ENCODE peak calls at places on chromosomes 1 and 21, in four cellular contexts. One of them, this sample, is unnamed.

GRCh38 chr1:202268032-202268431 is 73.7 kb downstream of the UBE2T start:
- DNase-seq in neuronal stem cell: no peak
- DNase-seq in mesenchymal stem cell: no peak
- DNase-seq in H1: no peak
- DNase-seq in this sample: peak

GRCh38 chr21:17414766-17415165 is 98.1 kb upstream of the CXADR start:
- DNase-seq in H1: no peak
- DNase-seq in mesenchymal stem cell: no peak
- DNase-seq in neuronal stem cell: no peak
- DNase-seq in this sample: no peak

GRCh38 chr1:80640978-80641377 is 1159.8 kb upstream of the ADGRL2 start:
- DNase-seq in neuronal stem cell: no peak
- DNase-seq in mesenchymal stem cell: no peak
- DNase-seq in H1: no peak
- DNase-seq in this sample: no peak

GRCh38 chr1:14924455-14925325 is 228.9 kb upstream of the TMEM51 start:
- DNase-seq in mesenchymal stem cell: peak
- DNase-seq in neuronal stem cell: no peak
- DNase-seq in H1: no peak
- DNase-seq in this sample: no peak

GRCh38 chr1:26417111-26417510 is 6.5 kb downstream of the LIN28A start:
- DNase-seq in neuronal stem cell: peak
- DNase-seq in H1: peak
- DNase-seq in mesenchymal stem cell: peak
- DNase-seq in this sample: peak

GRCh38 chr1:16718908-16719533 is 21.3 kb upstream of the RNU1-4 start:
- DNase-seq in H1: no peak
- DNase-seq in neuronal stem cell: no peak
- DNase-seq in mesenchymal stem cell: no peak
- DNase-seq in this sample: peak

GRCh38 chr1:155255243-155256100 is at the start of gene ENTREP3:
- DNase-seq in H1: peak
- DNase-seq in mesenchymal stem cell: peak
- DNase-seq in neuronal stem cell: peak
- DNase-seq in this sample: peak

GRCh38 chr1:174968750-174969244 is 30.9 kb upstream of the CACYBP start:
- DNase-seq in neuronal stem cell: no peak
- DNase-seq in mesenchymal stem cell: peak
- DNase-seq in H1: no peak
- DNase-seq in this sample: no peak

GRCh38 chr1:227893696-227894305 is 53.9 kb downstream of the WNT9A start:
- DNase-seq in neuronal stem cell: no peak
- DNase-seq in H1: no peak
- DNase-seq in mesenchymal stem cell: no peak
- DNase-seq in this sample: peak

GRCh38 chr1:46196609-46197008 is 1.6 kb downstream of the POMGNT1 start:
- DNase-seq in neuronal stem cell: no peak
- DNase-seq in H1: no peak
- DNase-seq in mesenchymal stem cell: no peak
- DNase-seq in this sample: no peak

GRCh38 chr1:32724678-32725594 is 22.4 kb upstream of the SYNC start:
- DNase-seq in neuronal stem cell: no peak
- DNase-seq in mesenchymal stem cell: peak
- DNase-seq in H1: no peak
- DNase-seq in this sample: peak

GRCh38 chr1:24126023-24126671 is 14.2 kb upstream of the MYOM3 start:
- DNase-seq in neuronal stem cell: no peak
- DNase-seq in mesenchymal stem cell: no peak
- DNase-seq in H1: no peak
- DNase-seq in this sample: no peak

GRCh38 chr21:35738342-35738961 is 321.9 kb downstream of the SETD4 start:
- DNase-seq in neuronal stem cell: no peak
- DNase-seq in mesenchymal stem cell: peak
- DNase-seq in H1: no peak
- DNase-seq in this sample: no peak

GRCh38 chr1:109263597-109264378 is 14.4 kb downstream of the CELSR2 start:
- DNase-seq in H1: peak
- DNase-seq in neuronal stem cell: peak
- DNase-seq in mesenchymal stem cell: peak
- DNase-seq in this sample: peak

GRCh38 chr1:232274236-232274855 is 355.6 kb downstream of the SIPA1L2 start:
- DNase-seq in mesenchymal stem cell: peak
- DNase-seq in H1: no peak
- DNase-seq in neuronal stem cell: no peak
- DNase-seq in this sample: no peak

GRCh38 chr1:39631361-39632331 is 7.8 kb downstream of the HEYL start:
- DNase-seq in mesenchymal stem cell: no peak
- DNase-seq in H1: no peak
- DNase-seq in neuronal stem cell: no peak
- DNase-seq in this sample: no peak

GRCh38 chr1:95086949-95087533 is 14.3 kb upstream of the ALG14 start:
- DNase-seq in mesenchymal stem cell: peak
- DNase-seq in H1: no peak
- DNase-seq in neuronal stem cell: no peak
- DNase-seq in this sample: peak

GRCh38 chr1:86068841-86069756 is 87.5 kb downstream of the COL24A1 start:
- DNase-seq in H1: no peak
- DNase-seq in mesenchymal stem cell: peak
- DNase-seq in neuronal stem cell: no peak
- DNase-seq in this sample: no peak

GRCh38 chr1:115164484-115164883 is 75.2 kb upstream of the TSPAN2 start:
- DNase-seq in neuronal stem cell: no peak
- DNase-seq in H1: no peak
- DNase-seq in mesenchymal stem cell: no peak
- DNase-seq in this sample: no peak

GRCh38 chr1:47849611-47850261 is 147.4 kb downstream of the TRABD2B start:
- DNase-seq in mesenchymal stem cell: no peak
- DNase-seq in neuronal stem cell: no peak
- DNase-seq in H1: no peak
- DNase-seq in this sample: no peak

GRCh38 chr1:212366901-212367300 is 47.8 kb downstream of the PACC1 start:
- DNase-seq in mesenchymal stem cell: peak
- DNase-seq in neuronal stem cell: no peak
- DNase-seq in H1: no peak
- DNase-seq in this sample: no peak

GRCh38 chr1:192904438-192904895 is 95.6 kb downstream of the RGS2 start:
- DNase-seq in H1: no peak
- DNase-seq in mesenchymal stem cell: peak
- DNase-seq in neuronal stem cell: no peak
- DNase-seq in this sample: no peak

GRCh38 chr1:170250531-170251276 is 104.9 kb downstream of the NTMT2 start:
- DNase-seq in H1: no peak
- DNase-seq in neuronal stem cell: no peak
- DNase-seq in mesenchymal stem cell: no peak
- DNase-seq in this sample: no peak

GRCh38 chr1:68973459-68974244 is 476.8 kb upstream of the DEPDC1 start:
- DNase-seq in neuronal stem cell: no peak
- DNase-seq in mesenchymal stem cell: peak
- DNase-seq in H1: no peak
- DNase-seq in this sample: no peak

GRCh38 chr21:15895142-15896106 is 165.6 kb downstream of the USP25 start:
- DNase-seq in H1: no peak
- DNase-seq in mesenchymal stem cell: no peak
- DNase-seq in neuronal stem cell: no peak
- DNase-seq in this sample: no peak

GRCh38 chr1:14095001-14095400 is 395.0 kb downstream of the PRDM2 start:
- DNase-seq in mesenchymal stem cell: no peak
- DNase-seq in neuronal stem cell: peak
- DNase-seq in H1: no peak
- DNase-seq in this sample: peak

GRCh38 chr1:26602378-26602959 is 72.9 kb downstream of the RPS6KA1 start:
- DNase-seq in H1: no peak
- DNase-seq in mesenchymal stem cell: peak
- DNase-seq in neuronal stem cell: peak
- DNase-seq in this sample: no peak

GRCh38 chr1:1425753-1426495 is 4.8 kb upstream of the ANKRD65 start:
- DNase-seq in H1: no peak
- DNase-seq in neuronal stem cell: no peak
- DNase-seq in mesenchymal stem cell: no peak
- DNase-seq in this sample: peak

GRCh38 chr21:14543983-14544382 is 2.1 kb downstream of the SAMSN1 start:
- DNase-seq in mesenchymal stem cell: no peak
- DNase-seq in H1: no peak
- DNase-seq in neuronal stem cell: no peak
- DNase-seq in this sample: no peak

GRCh38 chr1:119715542-119715941 is 3.8 kb downstream of the PHGDH start:
- DNase-seq in mesenchymal stem cell: peak
- DNase-seq in H1: no peak
- DNase-seq in neuronal stem cell: no peak
- DNase-seq in this sample: no peak

GRCh38 chr1:111720977-111721670 is 18.1 kb downstream of the INKA2 start:
- DNase-seq in mesenchymal stem cell: no peak
- DNase-seq in neuronal stem cell: no peak
- DNase-seq in H1: no peak
- DNase-seq in this sample: peak

GRCh38 chr1:3771108-3772026 is 1.2 kb upstream of the SMIM1 start:
- DNase-seq in neuronal stem cell: no peak
- DNase-seq in H1: no peak
- DNase-seq in mesenchymal stem cell: peak
- DNase-seq in this sample: peak

GRCh38 chr1:187244623-187245022 is 415.9 kb downstream of the PLA2G4A start:
- DNase-seq in neuronal stem cell: no peak
- DNase-seq in mesenchymal stem cell: no peak
- DNase-seq in H1: no peak
- DNase-seq in this sample: no peak

GRCh38 chr21:45636921-45637646 is 6.4 kb upstream of the PCBP3 start:
- DNase-seq in H1: no peak
- DNase-seq in mesenchymal stem cell: no peak
- DNase-seq in neuronal stem cell: no peak
- DNase-seq in this sample: no peak

GRCh38 chr21:15764878-15765277 is 35.1 kb downstream of the USP25 start:
- DNase-seq in H1: no peak
- DNase-seq in mesenchymal stem cell: no peak
- DNase-seq in neuronal stem cell: no peak
- DNase-seq in this sample: no peak

GRCh38 chr1:86753700-86754099 is 49.3 kb downstream of the SH3GLB1 start:
- DNase-seq in mesenchymal stem cell: no peak
- DNase-seq in neuronal stem cell: no peak
- DNase-seq in H1: no peak
- DNase-seq in this sample: no peak

GRCh38 chr1:234925440-234926251 is 203.0 kb downstream of the TOMM20 start:
- DNase-seq in mesenchymal stem cell: peak
- DNase-seq in H1: peak
- DNase-seq in neuronal stem cell: no peak
- DNase-seq in this sample: peak

GRCh38 chr1:198437352-198437751 is 103.1 kb downstream of the ATP6V1G3 start:
- DNase-seq in mesenchymal stem cell: no peak
- DNase-seq in H1: no peak
- DNase-seq in neuronal stem cell: no peak
- DNase-seq in this sample: no peak

GRCh38 chr1:41752514-41753170 is 166.1 kb downstream of the HIVEP3 start:
- DNase-seq in mesenchymal stem cell: no peak
- DNase-seq in H1: no peak
- DNase-seq in neuronal stem cell: no peak
- DNase-seq in this sample: no peak

GRCh38 chr1:86515597-86515996 is 31.3 kb upstream of the CLCA4 start:
- DNase-seq in mesenchymal stem cell: no peak
- DNase-seq in neuronal stem cell: no peak
- DNase-seq in H1: no peak
- DNase-seq in this sample: peak

GRCh38 chr1:221740941-221741363 is 937 bp downstream of the DUSP10 start:
- DNase-seq in mesenchymal stem cell: no peak
- DNase-seq in H1: no peak
- DNase-seq in neuronal stem cell: no peak
- DNase-seq in this sample: no peak
- H2BK12ac ChIP-seq in mesenchymal stem cell: peak
- H2BK12ac ChIP-seq in H1: no peak
- H2BK12ac ChIP-seq in neuronal stem cell: no peak
- H2BK12ac ChIP-seq in this sample: no peak

GRCh38 chr1:58849556-58849955 is 65.7 kb upstream of the JUN start:
- DNase-seq in H1: no peak
- DNase-seq in mesenchymal stem cell: no peak
- DNase-seq in neuronal stem cell: no peak
- DNase-seq in this sample: no peak
- H4K8ac ChIP-seq in H1: no peak
- H4K8ac ChIP-seq in mesenchymal stem cell: peak
- H4K8ac ChIP-seq in neuronal stem cell: no peak
- H4K8ac ChIP-seq in this sample: no peak

GRCh38 chr1:230867119-230867902 is 1.0 kb downstream of the C1orf198 start:
- DNase-seq in neuronal stem cell: no peak
- DNase-seq in mesenchymal stem cell: peak
- DNase-seq in H1: no peak
- DNase-seq in this sample: no peak

GRCh38 chr1:230868736-230869385 is 540 bp upstream of the C1orf198 start:
- DNase-seq in neuronal stem cell: peak
- DNase-seq in mesenchymal stem cell: peak
- DNase-seq in H1: no peak
- DNase-seq in this sample: peak

GRCh38 chr1:230867903-230868735 is at the start of gene C1orf198:
- DNase-seq in neuronal stem cell: peak
- DNase-seq in mesenchymal stem cell: peak
- DNase-seq in H1: no peak
- DNase-seq in this sample: peak

GRCh38 chr1:230870916-230871315 is 2.6 kb upstream of the C1orf198 start:
- DNase-seq in H1: no peak
- DNase-seq in mesenchymal stem cell: no peak
- DNase-seq in neuronal stem cell: no peak
- DNase-seq in this sample: no peak

GRCh38 chr1:230869499-230869898 is 1.2 kb upstream of the C1orf198 start:
- DNase-seq in H1: no peak
- DNase-seq in mesenchymal stem cell: peak
- DNase-seq in neuronal stem cell: no peak
- DNase-seq in this sample: no peak
- H2BK15ac ChIP-seq in H1: no peak
- H2BK15ac ChIP-seq in mesenchymal stem cell: peak
- H2BK15ac ChIP-seq in neuronal stem cell: no peak
- H2BK15ac ChIP-seq in this sample: no peak

GRCh38 chr1:9440763-9441194 is 98.5 kb upstream of the SLC25A33 start:
- DNase-seq in H1: no peak
- DNase-seq in neuronal stem cell: no peak
- DNase-seq in mesenchymal stem cell: no peak
- DNase-seq in this sample: no peak
- H2BK12ac ChIP-seq in H1: no peak
- H2BK12ac ChIP-seq in neuronal stem cell: peak
- H2BK12ac ChIP-seq in mesenchymal stem cell: peak
- H2BK12ac ChIP-seq in this sample: no peak

DNA sequence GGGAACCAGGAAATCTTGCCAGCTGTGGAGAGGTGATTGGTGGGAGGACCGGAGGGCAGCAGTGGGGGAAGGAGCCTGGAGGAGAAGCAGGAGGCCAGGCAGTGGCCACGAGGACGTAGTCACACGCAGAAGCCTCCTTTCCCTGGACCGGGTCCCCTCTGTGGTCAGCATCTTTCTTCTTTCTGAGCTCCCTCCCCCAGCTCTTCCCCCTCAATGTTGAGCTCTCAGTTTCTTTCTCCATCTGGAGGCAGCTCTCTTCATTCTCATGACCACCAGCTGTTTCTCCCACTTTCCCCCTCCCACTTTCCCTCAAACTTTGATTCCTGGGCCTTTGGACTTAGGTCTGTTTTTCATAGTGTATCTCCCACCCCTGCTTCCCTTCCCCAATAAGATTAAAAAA is 18.3 kb downstream of the KIRREL1 start:
- DNase-seq in H1: no peak
- DNase-seq in neuronal stem cell: no peak
- DNase-seq in mesenchymal stem cell: peak
- DNase-seq in this sample: no peak
- H4K8ac ChIP-seq in H1: no peak
- H4K8ac ChIP-seq in neuronal stem cell: no peak
- H4K8ac ChIP-seq in mesenchymal stem cell: peak
- H4K8ac ChIP-seq in this sample: no peak